ENCODE peak calls at places on chromosomes 16 and 17, in seven cellular contexts. C, U, L, K, Z, O and P are unnamed samples.

GRCh38 chr17:65539867-65540266 is 21.6 kb downstream of the AXIN2 start:
- DNase-seq in L (no peak), O (no peak), U (no peak), C (no peak), Z (no peak), K (no peak), P (no peak)

GRCh38 chr17:58415371-58416055 is 1.8 kb downstream of the RNF43 start:
- DNase-seq in L (peak; percentile 62), O (no peak), U (no peak), Z (no peak), C (no peak), K (peak; percentile 52), P (no peak)

GRCh38 chr17:15341385-15341849 is at the start of gene TEKT3:
- DNase-seq in U (peak; percentile 93), O (no peak), K (peak; percentile 96), L (peak; percentile 72), Z (no peak), C (peak; percentile 55), P (peak; percentile 26)

GRCh38 chr17:79042421-79043190 is 18.6 kb downstream of the C1QTNF1 start:
- DNase-seq in L (peak; percentile 81), C (no peak), K (peak; percentile 60), O (peak; percentile 88), Z (no peak), U (peak; percentile 88), P (no peak)

GRCh38 chr16:49743206-49743470 is 112.8 kb downstream of the ZNF423 start:
- DNase-seq in Z (no peak), K (no peak), O (no peak), U (no peak), L (no peak), C (no peak), P (no peak)

GRCh38 chr17:4950075-4950756 is 703 bp upstream of the ENO3 start:
- DNase-seq in U (peak; percentile 92), O (peak; percentile 81), L (peak; percentile 59), Z (peak; percentile 85), K (peak; percentile 72), C (no peak), P (no peak)

GRCh38 chr17:48731355-48731754 is 2.8 kb upstream of the HOXB13 start:
- DNase-seq in K (no peak), O (no peak), Z (no peak), L (no peak), U (no peak), C (no peak), P (no peak)

GRCh38 chr16:27847030-27847550 is 216.4 kb downstream of the GSG1L start:
- DNase-seq in U (no peak), K (no peak), Z (no peak), C (peak; percentile 66), O (no peak), L (no peak), P (no peak)

GRCh38 chr16:1526608-1527555 is 6.6 kb upstream of the TMEM204 start:
- DNase-seq in L (no peak), U (peak; percentile 60), K (no peak), O (no peak), Z (no peak), C (no peak), P (no peak)

DNA sequence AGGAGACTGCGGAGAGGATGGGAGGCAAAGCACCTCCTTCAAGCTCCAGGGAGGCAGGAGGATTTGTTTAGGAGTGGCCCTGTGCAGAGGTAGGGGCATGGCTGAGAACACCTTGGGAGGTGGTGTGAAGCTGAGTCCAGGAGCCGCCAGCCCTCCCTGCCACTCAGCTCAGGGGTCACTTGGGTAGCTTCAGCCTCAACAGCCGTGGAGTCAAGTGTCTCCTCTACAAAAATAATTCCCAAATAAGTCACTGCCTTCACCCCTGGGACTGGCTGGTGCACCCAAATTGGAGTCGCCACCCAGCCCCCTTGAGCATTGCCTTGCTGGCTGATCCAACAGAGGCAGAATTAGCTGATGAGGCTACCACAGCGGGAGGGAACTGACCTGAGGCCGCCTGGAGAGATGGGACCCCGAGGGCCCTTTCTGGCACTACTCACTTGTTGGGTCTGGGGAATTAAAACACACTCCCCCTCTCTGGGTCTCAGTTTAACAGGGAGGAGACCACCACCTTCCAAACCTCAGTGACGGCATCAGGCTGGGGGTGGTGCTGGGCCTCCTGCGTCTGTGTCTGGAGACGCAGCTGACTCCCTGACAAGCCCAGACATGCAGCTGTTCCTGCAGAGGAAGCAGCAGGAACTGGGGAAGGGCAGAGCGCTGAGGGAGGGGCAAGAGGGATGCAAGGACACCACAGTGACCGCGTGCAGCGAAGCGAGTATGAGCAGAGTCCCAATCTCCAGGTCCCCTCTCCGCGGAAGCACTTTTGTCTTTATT is 87.9 kb upstream of the TOB1 start:
- DNase-seq in U (peak; percentile 79), Z (no peak), L (peak; percentile 83), O (no peak), K (peak; percentile 69), C (peak; percentile 77), P (no peak)
- H3K27ac ChIP-seq in U (no peak overlapping the region), Z (no peak overlapping the region), L (peak overlapping the region; percentile 99), O (no peak overlapping the region), K (no peak overlapping the region), C (peak overlapping the region; percentile 45), P (peak overlapping the region; percentile 52)

GRCh38 chr17:30812218-30813177 is 12.0 kb downstream of the CRLF3 start:
- DNase-seq in U (no peak), Z (no peak), K (no peak), O (no peak), C (peak; percentile 53), L (no peak), P (no peak)

GRCh38 chr17:30805944-30806456 is 18.5 kb downstream of the CRLF3 start:
- DNase-seq in C (no peak), Z (no peak), L (no peak), K (no peak), U (no peak), O (no peak), P (no peak)

GRCh38 chr17:30808785-30809286 is 15.7 kb downstream of the CRLF3 start:
- DNase-seq in Z (no peak), O (peak; percentile 80), L (no peak), K (no peak), U (no peak), C (no peak), P (no peak)

DNA sequence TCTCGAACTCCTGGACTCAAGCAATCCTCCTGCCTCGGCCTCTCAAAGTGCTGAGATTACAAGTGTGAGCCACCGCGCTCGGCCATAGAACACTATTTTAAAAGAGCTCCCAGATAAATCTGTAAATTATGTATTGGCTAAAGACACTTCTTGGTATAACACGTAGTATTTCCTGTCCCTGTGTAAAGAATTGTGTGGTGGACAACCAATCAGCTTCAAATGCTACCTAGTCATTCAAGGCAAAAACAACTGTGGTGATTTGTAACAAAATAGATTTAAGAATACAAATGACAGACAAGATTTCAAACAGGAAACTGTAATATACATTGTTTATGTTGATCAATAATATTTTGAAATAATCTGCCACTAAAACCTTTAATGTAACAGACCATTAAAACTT is 14.6 kb downstream of the CRLF3 start:
- DNase-seq in Z (no peak), O (no peak), L (no peak), K (no peak), C (no peak), U (no peak), P (no peak)
- H3K27ac ChIP-seq in Z (no peak overlapping the region), O (peak overlapping the region; percentile 85), L (no peak overlapping the region), K (no peak overlapping the region), C (no peak overlapping the region), U (no peak overlapping the region), P (no peak overlapping the region)

DNA sequence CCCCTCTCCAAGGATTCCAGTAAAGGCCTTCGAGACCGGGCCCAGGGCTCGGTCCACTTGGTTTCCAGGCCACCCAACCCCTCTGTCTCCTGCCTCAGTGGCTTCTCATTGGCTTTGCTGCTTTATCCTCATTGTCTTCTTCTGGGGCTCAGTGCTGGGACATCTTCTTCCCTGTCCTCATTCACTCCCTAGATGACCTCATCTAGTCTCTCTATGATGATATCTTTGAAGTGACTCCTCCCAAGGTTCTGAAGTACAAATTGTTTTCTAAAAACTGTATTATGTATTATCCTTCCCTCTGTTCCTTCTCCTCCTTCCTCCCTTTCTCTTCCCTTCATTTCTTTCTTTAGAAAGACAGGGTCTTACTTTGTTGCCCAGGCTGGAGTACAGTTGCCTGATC is 27.1 kb upstream of the NDRG4 start:
- DNase-seq in C (no peak), U (no peak), K (no peak), L (no peak), Z (no peak), O (no peak), P (no peak)
- H3K27ac ChIP-seq in C (no peak overlapping the region), U (no peak overlapping the region), K (no peak overlapping the region), L (peak overlapping the region; percentile 57), Z (no peak overlapping the region), O (no peak overlapping the region), P (no peak overlapping the region)

DNA sequence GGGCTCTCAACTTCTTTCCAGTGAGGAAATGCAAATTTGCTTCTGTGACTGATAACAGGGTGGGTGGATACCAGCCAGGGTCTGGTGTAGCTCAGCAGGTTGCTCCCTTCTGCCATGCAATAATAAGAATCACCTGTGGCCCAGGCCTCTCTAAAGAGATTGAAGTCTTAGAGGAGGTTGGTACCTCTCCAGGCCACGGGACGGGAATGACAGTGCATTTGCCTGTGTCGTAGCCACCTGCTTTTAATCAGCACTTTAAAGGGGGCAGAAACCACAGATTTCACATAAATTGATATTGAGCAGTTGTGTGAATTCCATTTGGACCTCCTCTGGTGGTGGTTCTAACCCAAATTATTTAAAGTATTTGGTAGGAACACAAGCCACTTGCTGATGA is 246.9 kb downstream of the PRKCA start:
- DNase-seq in U (no peak), O (no peak), Z (no peak), C (peak; percentile 87), K (no peak), L (no peak), P (no peak)
- H3K27ac ChIP-seq in U (no peak overlapping the region), O (no peak overlapping the region), Z (no peak overlapping the region), C (peak overlapping the region; percentile 93), K (no peak overlapping the region), L (no peak overlapping the region), P (no peak overlapping the region)

GRCh38 chr17:28341516-28341915 is 6.0 kb downstream of the TNFAIP1 start:
- DNase-seq in O (no peak), L (no peak), C (no peak), Z (no peak), U (no peak), K (no peak), P (no peak)

GRCh38 chr17:28342313-28342712 is 6.8 kb downstream of the TNFAIP1 start:
- DNase-seq in C (no peak), K (no peak), Z (no peak), L (no peak), U (no peak), O (no peak), P (no peak)

GRCh38 chr17:28340374-28340773 is 4.8 kb downstream of the TNFAIP1 start:
- DNase-seq in Z (no peak), O (no peak), C (no peak), K (no peak), L (no peak), U (no peak), P (no peak)

GRCh38 chr17:28338056-28338768 is 2.7 kb downstream of the TNFAIP1 start:
- DNase-seq in L (no peak), Z (no peak), O (no peak), U (peak; percentile 64), C (peak; percentile 85), K (no peak), P (no peak)

GRCh38 chr17:28339431-28339830 is 3.9 kb downstream of the TNFAIP1 start:
- DNase-seq in C (no peak), Z (no peak), O (no peak), K (no peak), U (no peak), L (no peak), P (no peak)
- H3K27ac ChIP-seq in C (peak overlapping the region; percentile 34), Z (no peak overlapping the region), O (no peak overlapping the region), K (no peak overlapping the region), U (no peak overlapping the region), L (no peak overlapping the region), P (no peak overlapping the region)